ENCODE peak calls at places on chromosome 5, in eight cellular contexts. I, P, Y, W, B, H, A and F are unnamed samples.

GRCh38 chr5:8500426-8500825 is 631.5 kb downstream of the MTRR start:
- DNase-seq in I (no peak), A (no peak), W (no peak), Y (no peak), B (no peak), H (no peak), P (no peak), F (no peak)

GRCh38 chr5:97044057-97044456 is 98.4 kb downstream of the LIX1 start:
- DNase-seq in W (no peak), I (peak; percentile 60), P (peak; percentile 33), A (peak; percentile 19), H (no peak), B (peak; percentile 28), Y (peak; percentile 52), F (no peak)

GRCh38 chr5:65121880-65122436 is 353.2 kb downstream of the CWC27 start:
- DNase-seq in P (no peak), Y (no peak), I (no peak), A (no peak), W (no peak), B (no peak), H (no peak), F (no peak)

GRCh38 chr5:117794847-117795246 is 1193.5 kb downstream of the DTWD2 start:
- DNase-seq in A (no peak), B (no peak), W (no peak), H (no peak), Y (no peak), I (no peak), P (no peak), F (no peak)

GRCh38 chr5:73365301-73365853 is 83.2 kb downstream of the FOXD1 start:
- DNase-seq in Y (no peak), B (no peak), H (no peak), W (no peak), I (peak; percentile 35), A (no peak), P (peak; percentile 49), F (no peak)

GRCh38 chr5:72366324-72366976 is 46.3 kb downstream of the PTCD2 start:
- DNase-seq in B (peak; percentile 27), A (peak; percentile 69), Y (peak; percentile 63), H (no peak), P (peak; percentile 76), I (peak; percentile 80), W (no peak), F (peak; percentile 76)

GRCh38 chr5:151086905-151087360 is 6.1 kb upstream of the TNIP1 start:
- DNase-seq in Y (peak; percentile 79), P (no peak), W (peak; percentile 89), H (peak; percentile 73), A (no peak), B (no peak), I (no peak), F (no peak)

GRCh38 chr5:73674669-73675004 is 48.6 kb downstream of the ARHGEF28 start:
- DNase-seq in H (no peak), Y (no peak), I (no peak), P (no peak), B (no peak), W (no peak), A (no peak), F (no peak)

GRCh38 chr5:173326501-173326960 is 1.7 kb downstream of the STC2 start:
- DNase-seq in H (no peak), P (no peak), I (no peak), Y (no peak), W (peak; percentile 44), B (no peak), A (no peak), F (no peak)

GRCh38 chr5:173329370-173330150 is 1.3 kb upstream of the STC2 start:
- DNase-seq in W (no peak), Y (no peak), P (peak; percentile 59), I (peak; percentile 33), H (peak; percentile 52), A (no peak), B (peak; percentile 66), F (no peak)

GRCh38 chr5:173328896-173329369 is 719 bp upstream of the STC2 start:
- DNase-seq in I (peak; percentile 45), A (no peak), P (peak; percentile 69), W (no peak), H (no peak), Y (no peak), B (peak; percentile 59), F (peak; percentile 15)

GRCh38 chr5:173327084-173327947 is 898 bp downstream of the STC2 start:
- DNase-seq in A (no peak), P (peak; percentile 37), H (no peak), I (peak; percentile 30), W (peak; percentile 60), Y (no peak), B (no peak), F (no peak)

DNA sequence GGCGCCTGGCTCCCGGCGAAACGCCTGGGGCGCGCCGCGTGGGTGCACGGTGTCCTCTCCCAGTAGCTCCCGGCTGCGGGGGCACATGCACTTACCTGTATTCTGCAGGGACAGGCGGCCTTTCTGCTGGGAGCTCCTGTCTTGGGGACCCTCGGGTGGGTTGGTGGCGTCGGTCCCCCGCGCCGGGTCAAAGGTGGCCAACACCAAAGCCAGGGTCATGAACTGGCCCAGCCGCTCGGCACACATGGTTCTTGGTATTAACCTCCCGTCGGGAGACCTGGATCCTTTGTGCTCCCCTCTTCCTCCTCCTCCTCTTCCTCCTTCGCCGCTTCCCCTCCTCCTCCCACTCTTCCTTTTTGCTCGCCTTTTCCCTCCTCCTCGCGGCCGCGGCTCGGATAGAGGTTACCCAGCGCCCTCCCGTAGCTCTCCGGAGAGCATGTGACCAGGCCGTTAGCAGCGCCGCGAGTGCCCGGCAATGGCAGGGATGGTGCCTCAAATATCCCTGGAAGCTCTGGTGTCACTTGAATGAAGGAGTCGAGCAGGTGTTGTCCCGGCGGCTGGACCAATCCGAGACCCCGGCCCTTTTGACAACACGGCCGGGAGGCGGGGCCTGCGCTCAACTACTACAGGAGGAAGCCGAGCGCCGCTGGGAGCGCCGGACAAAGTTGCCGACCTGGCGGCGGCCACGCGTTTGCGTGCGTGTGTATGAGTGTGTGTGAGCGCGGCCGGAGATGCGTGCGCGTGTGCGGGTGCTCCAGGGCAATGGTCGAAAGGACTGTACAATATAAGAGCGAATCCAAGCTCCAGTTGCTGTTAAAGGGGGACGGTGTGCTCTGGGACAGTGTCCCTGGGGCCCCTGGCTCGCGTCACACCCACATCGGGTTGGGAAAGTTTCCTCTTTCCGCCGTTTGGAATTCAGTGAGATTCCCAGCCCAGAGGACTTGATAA is at the start of gene STC2:
- DNase-seq in Y (peak; percentile 26), B (peak; percentile 91), H (peak; percentile 75), A (no peak), W (peak; percentile 70), I (peak; percentile 90), P (peak; percentile 91), F (peak; percentile 20)
- TF ChIP-seq POLR2A in Y (no peak), B (no peak), H (peak; percentile 63), A (peak; percentile 18), W (peak; percentile 27), I (no peak), P (peak; percentile 59), F (no peak)

GRCh38 chr5:78726556-78726955 is 78.0 kb upstream of the LHFPL2 start:
- DNase-seq in H (no peak), Y (no peak), P (no peak), I (no peak), W (no peak), B (no peak), A (no peak), F (no peak)

GRCh38 chr5:78731884-78732283 is 83.3 kb upstream of the LHFPL2 start:
- DNase-seq in A (no peak), Y (no peak), P (peak; percentile 63), H (no peak), W (no peak), B (no peak), I (no peak), F (no peak)

GRCh38 chr5:78726003-78726402 is 77.4 kb upstream of the LHFPL2 start:
- DNase-seq in A (no peak), I (no peak), H (no peak), B (no peak), Y (no peak), W (no peak), P (no peak), F (no peak)

GRCh38 chr5:78730300-78731094 is 81.9 kb upstream of the LHFPL2 start:
- DNase-seq in H (no peak), P (no peak), I (no peak), B (no peak), W (no peak), Y (no peak), A (no peak), F (no peak)

DNA sequence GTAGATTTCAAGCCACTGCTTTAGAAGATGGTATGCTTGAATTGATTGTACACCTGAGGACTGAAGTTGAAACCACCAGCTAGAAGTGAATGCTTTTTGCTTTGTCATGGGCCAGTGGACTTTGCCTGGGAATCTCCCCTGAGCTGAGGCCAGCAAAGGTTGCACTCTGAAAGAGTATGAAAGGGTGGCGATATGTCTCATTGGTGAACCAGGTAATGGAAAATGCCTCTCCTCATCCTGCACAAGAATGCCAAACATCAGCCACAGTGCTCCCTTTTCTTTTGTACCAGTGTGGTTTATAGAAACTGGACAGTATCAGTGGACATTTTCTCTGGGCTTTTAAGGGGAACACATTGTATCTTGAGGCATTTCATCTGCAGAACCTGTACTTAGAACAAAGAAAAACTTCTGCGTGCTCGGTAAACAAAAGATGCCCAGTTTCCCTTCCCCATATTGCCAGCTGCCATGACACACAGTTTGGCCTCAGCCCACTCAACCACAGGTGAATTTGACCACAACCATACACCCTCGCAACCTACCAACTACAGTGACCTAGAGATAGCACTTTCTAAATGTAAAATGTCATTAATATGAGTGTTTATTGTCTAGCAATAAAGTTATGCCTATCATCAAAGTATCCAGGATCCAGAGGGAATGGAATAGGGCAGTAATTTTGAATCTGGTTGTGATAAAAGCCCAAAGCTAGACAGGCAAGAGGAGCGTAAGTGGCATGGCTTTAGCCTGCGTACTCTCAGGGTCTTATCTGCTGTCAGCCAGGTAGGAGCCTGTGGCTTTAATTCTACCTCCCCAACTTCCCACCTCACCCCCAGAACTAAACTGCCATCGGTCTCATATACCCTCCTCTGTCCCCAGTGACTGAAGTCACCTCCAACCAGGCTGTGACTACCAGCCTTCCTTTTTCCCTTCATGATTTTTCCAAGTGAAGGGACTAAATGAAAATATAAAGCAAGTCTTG is 79.5 kb upstream of the LHFPL2 start:
- DNase-seq in I (peak; percentile 61), Y (peak; percentile 50), A (no peak), H (peak; percentile 38), W (no peak), P (peak; percentile 78), B (peak; percentile 54), F (no peak)
- TF ChIP-seq POLR2A in I (no peak), Y (no peak), A (no peak), H (no peak), W (no peak), P (no peak), B (no peak), F (no peak)

GRCh38 chr5:133797167-133797566 is 171.3 kb downstream of the C5orf15 start:
- DNase-seq in Y (no peak), I (no peak), W (no peak), A (no peak), P (no peak), H (no peak), B (no peak), F (no peak)

GRCh38 chr5:133799556-133799955 is 168.9 kb downstream of the C5orf15 start:
- DNase-seq in W (no peak), Y (no peak), B (no peak), H (no peak), I (no peak), A (no peak), P (no peak), F (no peak)

GRCh38 chr5:133794771-133795391 is 173.5 kb downstream of the C5orf15 start:
- DNase-seq in P (no peak), B (no peak), A (no peak), H (no peak), Y (no peak), W (no peak), I (no peak), F (no peak)

GRCh38 chr5:133794066-133794465 is 174.4 kb downstream of the C5orf15 start:
- DNase-seq in Y (no peak), W (no peak), P (no peak), I (no peak), A (no peak), B (no peak), H (no peak), F (no peak)

GRCh38 chr5:133796186-133796585 is 172.2 kb downstream of the C5orf15 start:
- DNase-seq in W (no peak), I (no peak), H (no peak), B (no peak), A (no peak), Y (no peak), P (no peak), F (no peak)
- TF ChIP-seq POLR2A in W (no peak), I (no peak), H (no peak), B (no peak), A (no peak), Y (no peak), P (no peak), F (no peak)

GRCh38 chr5:34007675-34008600 is at the start of gene AMACR:
- DNase-seq in P (peak; percentile 88), B (peak; percentile 94), Y (peak; percentile 97), I (peak; percentile 94), W (peak; percentile 98), H (peak; percentile 79), A (peak; percentile 94), F (peak; percentile 92)
- TF ChIP-seq POLR2A in P (peak; percentile 93), B (peak; percentile 99), Y (peak; percentile 93), I (peak; percentile 73), W (peak; percentile 86), H (peak; percentile 89), A (peak; percentile 94), F (peak; percentile 86)